ENCODE peak calls at places on chromosome 12, in seven cellular contexts. K is GM12864, O is AG04450, A is nephron progenitor cell, V is brain microvascular endothelial cell, W is glutamatergic neuron, N is suprapubic skin. B is an unnamed sample.

GRCh38 chr12:81615031-81615430 is 144.1 kb downstream of the PPFIA2 start:
- DNase-seq in W (no peak), V (no peak), O (no peak), K (no peak), A (no peak), N (no peak), B (no peak)

GRCh38 chr12:67721216-67721615 is 72.7 kb downstream of the DYRK2 start:
- DNase-seq in K (no peak), W (no peak), O (no peak), N (no peak), V (no peak), A (no peak), B (no peak)

GRCh38 chr12:84508325-84508861 is 404.2 kb downstream of the SLC6A15 start:
- DNase-seq in N (peak), W (no peak), K (no peak), O (no peak), V (peak), A (peak), B (no peak)

GRCh38 chr12:14770495-14771313 is 32.6 kb downstream of the WBP11 start:
- DNase-seq in A (peak), K (peak), N (peak), O (peak), W (peak), V (peak), B (no peak)

GRCh38 chr12:16880864-16881285 is 274.9 kb upstream of the LMO3 start:
- DNase-seq in W (peak), N (no peak), K (no peak), V (no peak), A (peak), O (no peak), B (no peak)

GRCh38 chr12:131604146-131604844 is 106.6 kb upstream of the SFSWAP start:
- DNase-seq in N (no peak), V (no peak), W (no peak), O (no peak), A (peak), K (peak), B (peak)

GRCh38 chr12:72203764-72204335 is 68.3 kb upstream of the TRHDE start:
- DNase-seq in O (no peak), W (no peak), K (no peak), V (no peak), N (no peak), A (no peak), B (no peak)

GRCh38 chr12:4355843-4356327 is 23.6 kb downstream of the FGF23 start:
- DNase-seq in W (peak), V (peak), A (peak), O (no peak), N (no peak), K (peak), B (no peak)

GRCh38 chr12:89710873-89711179 is 2.2 kb upstream of the ATP2B1 start:
- DNase-seq in V (no peak), N (no peak), W (no peak), A (no peak), K (no peak), O (no peak), B (no peak)

GRCh38 chr12:20374775-20375174 is 6.4 kb downstream of the PDE3A start:
- DNase-seq in W (no peak), V (peak), K (no peak), A (no peak), N (no peak), O (no peak), B (no peak)

GRCh38 chr12:75437564-75437963 is 43.0 kb upstream of the GLIPR1 start:
- DNase-seq in A (no peak), N (no peak), V (peak), W (no peak), K (peak), O (no peak), B (no peak)

GRCh38 chr12:103933237-103933636 is 3.0 kb downstream of the HSP90B1 start:
- DNase-seq in K (no peak), V (no peak), A (peak), N (no peak), W (no peak), O (no peak), B (no peak)

GRCh38 chr12:124491310-124491709 is 76.1 kb downstream of the NCOR2 start:
- DNase-seq in O (no peak), N (no peak), W (no peak), K (no peak), A (no peak), V (no peak), B (no peak)

GRCh38 chr12:24778486-24779304 is 170.2 kb downstream of the BCAT1 start:
- DNase-seq in K (peak), A (no peak), V (peak), N (no peak), O (peak), W (no peak), B (no peak)

GRCh38 chr12:106246891-106247730 is 709 bp downstream of the CKAP4 start:
- DNase-seq in N (peak), V (peak), O (no peak), A (peak), K (no peak), W (peak), B (peak)

GRCh38 chr12:82366182-82366581 is 7.9 kb downstream of the METTL25 start:
- DNase-seq in N (no peak), K (no peak), V (peak), O (no peak), A (no peak), W (no peak), B (no peak)

GRCh38 chr12:52178984-52179383 is 12.8 kb downstream of the KRT80 start:
- DNase-seq in V (no peak), O (no peak), N (no peak), W (peak), A (no peak), K (no peak), B (no peak)

GRCh38 chr12:117069926-117070900 is 29.0 kb downstream of the TESC start:
- DNase-seq in O (no peak), A (no peak), N (no peak), V (no peak), K (no peak), W (peak), B (no peak)

GRCh38 chr12:107435520-107435919 is 250.1 kb upstream of the PWP1 start:
- DNase-seq in N (no peak), A (no peak), O (no peak), W (no peak), K (no peak), V (no peak), B (no peak)

GRCh38 chr12:73361156-73361866 is 1089.1 kb downstream of the TRHDE start:
- DNase-seq in O (no peak), V (no peak), N (no peak), A (no peak), W (no peak), K (no peak), B (no peak)

DNA sequence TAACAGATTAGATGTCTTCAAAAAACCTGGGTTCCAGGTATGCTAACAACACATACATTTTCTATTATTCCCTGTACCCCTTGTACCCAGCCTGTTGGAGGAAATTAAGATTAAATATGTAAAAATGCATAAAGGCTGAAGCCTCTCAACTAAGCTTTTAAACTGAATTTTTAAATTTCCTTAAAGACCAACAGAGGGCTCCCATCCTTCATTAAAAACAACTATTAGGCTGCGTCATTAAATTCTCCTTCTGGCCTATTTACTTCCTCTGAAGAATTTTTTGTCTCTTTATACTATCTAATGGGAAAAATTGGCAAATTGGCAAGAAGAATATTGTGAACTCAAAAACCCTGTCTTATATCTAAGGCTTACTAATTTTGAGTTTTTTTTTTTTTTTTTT is 21.8 kb downstream of the SENP1 start:
- DNase-seq in O (no peak), W (no peak), V (no peak), A (no peak), K (no peak), N (no peak), B (no peak)
- TF ChIP-seq CTCF in O (peak), W (no peak), V (peak), A (no peak), K (no peak), N (no peak), B (peak)

GRCh38 chr12:66548338-66549049 is 130.4 kb downstream of the GRIP1 start:
- DNase-seq in N (no peak), A (no peak), K (no peak), V (no peak), W (no peak), O (no peak), B (no peak)

GRCh38 chr12:66552753-66553152 is 126.1 kb downstream of the GRIP1 start:
- DNase-seq in K (no peak), V (peak), W (no peak), N (no peak), O (no peak), A (no peak), B (no peak)

GRCh38 chr12:66550626-66551025 is 128.2 kb downstream of the GRIP1 start:
- DNase-seq in K (no peak), N (no peak), A (no peak), O (no peak), W (no peak), V (no peak), B (no peak)

GRCh38 chr12:66549050-66549389 is 129.9 kb downstream of the GRIP1 start:
- DNase-seq in K (no peak), W (no peak), N (no peak), O (no peak), V (no peak), A (no peak), B (no peak)
- TF ChIP-seq CTCF in K (no peak), W (no peak), N (no peak), O (no peak), V (no peak), A (no peak), B (peak)

GRCh38 chr12:95349291-95349690 is 124.7 kb upstream of the METAP2 start:
- DNase-seq in O (no peak), K (no peak), N (no peak), V (no peak), W (no peak), A (no peak), B (no peak)

DNA sequence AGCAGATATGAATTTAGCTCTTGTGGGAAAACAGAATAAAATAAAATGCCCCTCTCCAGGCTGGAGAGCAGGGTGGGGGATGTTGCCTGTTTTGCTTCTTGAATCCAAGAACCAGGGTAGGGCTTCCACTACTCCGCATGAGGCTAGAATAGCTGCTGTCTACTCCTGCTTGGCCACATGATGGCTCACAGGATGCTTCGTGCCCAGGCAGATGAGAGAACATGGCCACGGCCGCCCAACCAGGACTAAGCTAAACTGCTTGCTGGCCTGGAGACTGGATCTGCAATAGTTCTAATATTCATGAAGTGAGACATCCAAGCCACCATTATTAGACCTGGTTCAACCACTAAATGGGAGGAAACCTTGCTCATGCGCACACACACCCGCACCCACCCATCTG is 122.2 kb upstream of the METAP2 start:
- DNase-seq in V (no peak), K (no peak), N (peak), A (no peak), W (no peak), O (no peak), B (no peak)
- TF ChIP-seq CTCF in V (peak), K (no peak), N (no peak), A (no peak), W (no peak), O (no peak), B (peak)

GRCh38 chr12:61422786-61423185 is 837.4 kb upstream of the USP15 start:
- DNase-seq in W (no peak), A (no peak), N (no peak), V (no peak), O (no peak), K (no peak), B (no peak)
- TF ChIP-seq CTCF in W (no peak), A (no peak), N (no peak), V (no peak), O (no peak), K (no peak), B (no peak)